ENCODE peak calls at places on chromosomes 16 and 17, in eight cellular contexts. K is GM23248; I is heart right ventricle; D is ACHN; J is GM03348; H is activated naive CD8-positive, alpha-beta T cell treated with anti-CD3 and anti-CD28 coated beads, Interleukin-2, amount 50 U/mL, for 24 hours; U is amygdala; O is KBM-7. E is an unnamed sample.

GRCh38 chr16:52074133-52074532 is 472.8 kb downstream of the TOX3 start:
- DNase-seq in K (no peak), I (no peak), U (no peak), H (no peak), D (no peak), O (no peak), J (no peak), E (no peak)

GRCh38 chr16:69562818-69563217 is 2.9 kb upstream of the NFAT5 start:
- DNase-seq in O (no peak), K (no peak), D (no peak), H (no peak), J (no peak), I (no peak), U (no peak), E (no peak)

GRCh38 chr16:22688463-22688862 is 125.5 kb upstream of the HS3ST2 start:
- DNase-seq in O (no peak), H (no peak), D (no peak), I (no peak), J (no peak), U (no peak), K (no peak), E (no peak)

GRCh38 chr16:81394966-81395655 is 49.5 kb upstream of the CMIP start:
- DNase-seq in D (no peak), U (no peak), K (no peak), J (no peak), O (no peak), I (peak; percentile 67), H (no peak), E (no peak)

GRCh38 chr17:17466511-17466910 is 10.3 kb upstream of the MED9 start:
- DNase-seq in U (no peak), H (no peak), I (no peak), O (no peak), K (no peak), J (no peak), D (no peak), E (no peak)

GRCh38 chr17:60322056-60322387 is 69.9 kb downstream of the USP32 start:
- DNase-seq in J (no peak), O (no peak), H (no peak), I (no peak), U (no peak), K (no peak), D (no peak), E (no peak)

GRCh38 chr17:39722965-39723848 is 7.1 kb downstream of the MIEN1 start:
- DNase-seq in J (no peak), O (peak; percentile 7), U (no peak), D (no peak), H (peak; percentile 34), K (peak; percentile 11), I (no peak), E (no peak)

GRCh38 chr17:1267471-1267947 is 2.7 kb upstream of the BHLHA9 start:
- DNase-seq in D (peak; percentile 11), I (peak; percentile 34), K (peak; percentile 52), O (no peak), H (no peak), J (no peak), U (no peak), E (peak; percentile 61)

GRCh38 chr17:50087246-50087911 is 7.8 kb upstream of the PDK2 start:
- DNase-seq in J (peak; percentile 83), K (peak; percentile 79), O (peak; percentile 91), I (peak; percentile 63), D (peak; percentile 64), U (no peak), H (peak; percentile 79), E (peak; percentile 82)

GRCh38 chr17:36851230-36851629 is 86.0 kb upstream of the LHX1 start:
- DNase-seq in O (no peak), D (no peak), J (no peak), I (no peak), K (no peak), H (no peak), U (no peak), E (no peak)

GRCh38 chr17:45149669-45150603 is 1.7 kb downstream of the HEXIM1 start:
- DNase-seq in K (peak; percentile 86), H (peak; percentile 51), D (peak; percentile 71), J (peak; percentile 41), O (peak; percentile 57), U (no peak), I (peak; percentile 74), E (peak; percentile 81)

GRCh38 chr17:27666831-27667560 is 36.0 kb downstream of the LGALS9 start:
- DNase-seq in K (no peak), I (no peak), D (no peak), O (no peak), U (no peak), J (no peak), H (no peak), E (peak; percentile 24)

GRCh38 chr16:4529085-4530060 is 9.2 kb downstream of the CDIP1 start:
- DNase-seq in K (peak; percentile 42), J (no peak), O (peak; percentile 66), D (no peak), I (no peak), H (no peak), U (no peak), E (no peak)

GRCh38 chr17:1312261-1312870 is 32.9 kb downstream of the TRARG1 start:
- DNase-seq in I (no peak), K (no peak), U (no peak), O (peak; percentile 29), D (no peak), J (no peak), H (no peak), E (no peak)

GRCh38 chr17:79515110-79515509 is 95.7 kb downstream of the RBFOX3 start:
- DNase-seq in I (no peak), D (no peak), K (no peak), O (no peak), H (no peak), U (no peak), J (no peak), E (no peak)

GRCh38 chr16:67606632-67607031 is 38.3 kb upstream of the CARMIL2 start:
- DNase-seq in J (no peak), K (no peak), H (no peak), O (no peak), I (no peak), D (no peak), U (no peak), E (no peak)

GRCh38 chr16:19223235-19223847 is 55.3 kb downstream of the SYT17 start:
- DNase-seq in J (no peak), H (peak; percentile 52), D (peak; percentile 61), I (no peak), U (no peak), O (peak; percentile 48), K (peak; percentile 5), E (peak; percentile 33)

GRCh38 chr17:44956076-44956475 is 8.5 kb upstream of the KIF18B start:
- DNase-seq in J (no peak), O (no peak), U (no peak), I (no peak), D (no peak), K (no peak), H (no peak), E (no peak)

GRCh38 chr16:49499018-49499785 is 125.6 kb downstream of the C16orf78 start:
- DNase-seq in H (no peak), O (no peak), K (no peak), D (no peak), U (no peak), J (no peak), I (no peak), E (no peak)

GRCh38 chr16:19502395-19503131 is 19.3 kb downstream of the GDE1 start:
- DNase-seq in D (peak; percentile 83), J (peak; percentile 69), U (peak; percentile 11), H (peak; percentile 74), I (peak; percentile 73), O (peak; percentile 63), K (peak; percentile 67), E (peak; percentile 88)

GRCh38 chr17:35149941-35150340 is 2.3 kb downstream of the UNC45B start:
- DNase-seq in D (no peak), J (no peak), K (no peak), I (no peak), O (no peak), U (no peak), H (no peak), E (no peak)

GRCh38 chr17:73011016-73011486 is 81.4 kb downstream of the SLC39A11 start:
- DNase-seq in J (no peak), H (no peak), K (no peak), D (no peak), U (no peak), I (no peak), O (peak; percentile 91), E (no peak)

GRCh38 chr17:67491009-67491677 is 114.1 kb downstream of the PITPNC1 start:
- DNase-seq in D (peak; percentile 87), H (no peak), K (peak; percentile 100), U (peak; percentile 29), J (peak; percentile 91), O (no peak), I (peak; percentile 88), E (peak; percentile 99)

GRCh38 chr16:48323783-48324775 is 61.1 kb downstream of the SIAH1 start:
- DNase-seq in O (no peak), K (peak; percentile 42), D (no peak), J (peak; percentile 23), H (no peak), U (no peak), I (no peak), E (no peak)

E was measured in adrenal gland.